ENCODE peak calls at places on chromosomes 13 and 19, in seven cellular contexts. W, H, Z, U, P, N and S are unnamed samples.
A peak's percentile ranks its signal among the peaks of the same experiment; 100 is the strongest.

GRCh38 chr13:79860757-79861156 is 379.8 kb downstream of the NDFIP2 start:
- DNase-seq in W (no peak), H (no peak), Z (no peak), U (no peak), P (peak; percentile 47), N (no peak), S (no peak)

GRCh38 chr19:9531933-9532332 is 6.5 kb downstream of the ZNF426 start:
- DNase-seq in W (no peak), H (no peak), Z (no peak), U (peak; percentile 45), P (no peak), N (no peak), S (no peak)

GRCh38 chr13:54975676-54976075 is 1947.1 kb downstream of the OLFM4 start:
- DNase-seq in W (no peak), H (no peak), Z (no peak), U (no peak), P (peak; percentile 80), N (no peak), S (no peak)

GRCh38 chr13:41900918-41901317 is 60.0 kb downstream of the VWA8 start:
- DNase-seq in W (no peak), H (no peak), Z (no peak), U (peak; percentile 20), P (no peak), N (no peak), S (no peak)

GRCh38 chr13:34672631-34673030 is 269.4 kb upstream of the NBEA start:
- DNase-seq in W (no peak), H (no peak), Z (no peak), U (no peak), P (no peak), N (no peak), S (no peak)

GRCh38 chr13:50387124-50387581 is 371.9 kb downstream of the KCNRG start:
- DNase-seq in W (peak; percentile 23), H (peak; percentile 72), Z (peak; percentile 64), U (peak; percentile 42), P (peak; percentile 83), N (no peak), S (peak; percentile 54)

GRCh38 chr13:99981115-99982020 is at the start of gene ZIC2:
- DNase-seq in W (peak; percentile 69), H (peak; percentile 85), Z (peak; percentile 69), U (no peak), P (peak; percentile 95), N (no peak), S (no peak)

GRCh38 chr19:58475714-58476497 is at the start of gene ZNF446:
- DNase-seq in W (peak; percentile 91), H (peak; percentile 97), Z (peak; percentile 97), U (peak; percentile 94), P (peak; percentile 98), N (peak; percentile 99), S (peak; percentile 76)

GRCh38 chr13:55745828-55746227 is 1394.9 kb upstream of the PRR20A start:
- DNase-seq in W (no peak), H (no peak), Z (no peak), U (no peak), P (no peak), N (no peak), S (no peak)

GRCh38 chr19:36838784-36839324 is 667 bp upstream of the ZNF790 start:
- DNase-seq in W (no peak), H (no peak), Z (no peak), U (peak; percentile 8), P (no peak), N (no peak), S (no peak)

GRCh38 chr19:1245884-1246816 is 2.2 kb upstream of the MIDN start:
- DNase-seq in W (no peak), H (no peak), Z (peak; percentile 59), U (no peak), P (peak; percentile 68), N (peak; percentile 96), S (no peak)

GRCh38 chr19:34639491-34640085 is 37.4 kb downstream of the SCGB2B2 start:
- DNase-seq in W (peak; percentile 45), H (peak; percentile 61), Z (peak; percentile 58), U (peak; percentile 72), P (peak; percentile 80), N (no peak), S (peak; percentile 58)

GRCh38 chr13:114303700-114304327 is 10.5 kb upstream of the CHAMP1 start:
- DNase-seq in W (no peak), H (no peak), Z (no peak), U (no peak), P (no peak), N (no peak), S (peak; percentile 32)

GRCh38 chr19:35266904-35267817 is 1.6 kb upstream of the USF2 start:
- DNase-seq in W (peak; percentile 71), H (peak; percentile 51), Z (no peak), U (peak; percentile 10), P (peak; percentile 76), N (peak; percentile 80), S (peak; percentile 70)

GRCh38 chr19:2702170-2703076 is at the start of gene GNG7:
- DNase-seq in W (peak; percentile 100), H (peak; percentile 94), Z (peak; percentile 96), U (peak; percentile 61), P (peak; percentile 98), N (peak; percentile 91), S (peak; percentile 96)

GRCh38 chr19:49210108-49210900 is 52.7 kb downstream of the TRPM4 start:
- DNase-seq in W (peak; percentile 90), H (peak; percentile 99), Z (peak; percentile 52), U (no peak), P (peak; percentile 99), N (no peak), S (peak; percentile 91)

GRCh38 chr13:41306271-41307150 is 4.6 kb upstream of the NAA16 start:
- DNase-seq in W (no peak), H (no peak), Z (no peak), U (peak; percentile 34), P (no peak), N (no peak), S (no peak)

GRCh38 chr13:40993987-40994386 is 25.1 kb downstream of the ELF1 start:
- DNase-seq in W (no peak), H (peak; percentile 32), Z (no peak), U (no peak), P (peak; percentile 47), N (no peak), S (no peak)

GRCh38 chr13:91576590-91576989 is 178.2 kb downstream of the GPC5 start:
- DNase-seq in W (no peak), H (peak; percentile 58), Z (peak; percentile 10), U (no peak), P (peak; percentile 82), N (no peak), S (peak; percentile 63)

GRCh38 chr19:23261496-23262020 is 11.4 kb upstream of the ZNF724 start:
- DNase-seq in W (no peak), H (no peak), Z (no peak), U (no peak), P (no peak), N (no peak), S (no peak)

GRCh38 chr19:44848036-44848804 is 2.1 kb downstream of the NECTIN2 start:
- DNase-seq in W (no peak), H (peak; percentile 67), Z (peak; percentile 44), U (peak; percentile 57), P (peak; percentile 82), N (no peak), S (peak; percentile 66)
- H3K4me1 ChIP-seq in W (peaks cover 41% of the 10 kb centered on the region), H (peaks cover 5% of the 10 kb centered on the region), Z (peaks cover 20% of the 10 kb centered on the region), U (peaks cover 12% of the 10 kb centered on the region), P (peaks cover 7% of the 10 kb centered on the region), N (peaks cover 42% of the 10 kb centered on the region), S (peaks cover 17% of the 10 kb centered on the region)

DNA sequence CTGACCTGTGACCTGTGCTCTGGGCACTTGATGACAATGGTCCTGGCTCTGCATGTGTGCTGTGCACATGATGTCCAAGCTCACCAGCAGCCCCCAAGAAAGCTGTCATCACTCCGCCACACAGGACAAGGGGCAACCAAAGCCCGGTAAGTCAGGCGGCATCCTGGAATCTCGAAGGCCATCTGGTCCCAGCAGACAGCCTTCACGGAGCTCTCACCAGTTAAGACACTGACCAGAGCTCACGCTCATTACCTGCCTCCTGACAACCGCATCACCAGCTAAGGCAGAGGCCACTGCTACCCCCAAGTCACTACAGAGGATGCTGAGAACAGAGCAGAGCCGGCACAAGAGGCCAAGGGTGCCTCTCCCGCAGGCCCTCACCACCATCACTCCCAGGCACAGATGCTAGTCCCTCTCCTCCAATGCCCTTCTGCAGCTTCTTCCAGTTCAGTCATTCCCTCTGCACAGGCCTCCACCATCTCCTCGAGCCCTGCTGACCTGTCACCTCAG is 10.6 kb downstream of the PPP6R1 start:
- DNase-seq in W (no peak), H (no peak), Z (peak; percentile 33), U (no peak), P (no peak), N (no peak), S (no peak)
- H3K4me1 ChIP-seq in W (peaks cover 7% of the 10 kb centered on the region), H (no peaks in the 10 kb centered on the region), Z (peaks cover 9% of the 10 kb centered on the region), U (peaks cover 1% of the 10 kb centered on the region), P (no peaks in the 10 kb centered on the region), N (peaks cover 4% of the 10 kb centered on the region), S (no peaks in the 10 kb centered on the region)

GRCh38 chr13:110367620-110368019 is 60.5 kb downstream of the COL4A2 start:
- DNase-seq in W (no peak), H (no peak), Z (no peak), U (no peak), P (no peak), N (no peak), S (no peak)

GRCh38 chr13:110368408-110368807 is 61.3 kb downstream of the COL4A2 start:
- DNase-seq in W (no peak), H (no peak), Z (no peak), U (peak; percentile 62), P (no peak), N (no peak), S (no peak)

GRCh38 chr13:110366733-110367132 is 59.6 kb downstream of the COL4A2 start:
- DNase-seq in W (no peak), H (no peak), Z (no peak), U (no peak), P (no peak), N (no peak), S (no peak)

GRCh38 chr13:110364081-110364480 is 57.0 kb downstream of the COL4A2 start:
- DNase-seq in W (no peak), H (no peak), Z (peak; percentile 54), U (no peak), P (no peak), N (no peak), S (no peak)

GRCh38 chr13:110365876-110366275 is 58.8 kb downstream of the COL4A2 start:
- DNase-seq in W (no peak), H (no peak), Z (no peak), U (no peak), P (no peak), N (no peak), S (no peak)
- H3K4me1 ChIP-seq in W (no peaks in the 10 kb centered on the region), H (no peaks in the 10 kb centered on the region), Z (peaks cover 56% of the 10 kb centered on the region), U (peaks cover 11% of the 10 kb centered on the region), P (peaks cover 7% of the 10 kb centered on the region), N (peaks cover 90% of the 10 kb centered on the region), S (no peaks in the 10 kb centered on the region)

DNA sequence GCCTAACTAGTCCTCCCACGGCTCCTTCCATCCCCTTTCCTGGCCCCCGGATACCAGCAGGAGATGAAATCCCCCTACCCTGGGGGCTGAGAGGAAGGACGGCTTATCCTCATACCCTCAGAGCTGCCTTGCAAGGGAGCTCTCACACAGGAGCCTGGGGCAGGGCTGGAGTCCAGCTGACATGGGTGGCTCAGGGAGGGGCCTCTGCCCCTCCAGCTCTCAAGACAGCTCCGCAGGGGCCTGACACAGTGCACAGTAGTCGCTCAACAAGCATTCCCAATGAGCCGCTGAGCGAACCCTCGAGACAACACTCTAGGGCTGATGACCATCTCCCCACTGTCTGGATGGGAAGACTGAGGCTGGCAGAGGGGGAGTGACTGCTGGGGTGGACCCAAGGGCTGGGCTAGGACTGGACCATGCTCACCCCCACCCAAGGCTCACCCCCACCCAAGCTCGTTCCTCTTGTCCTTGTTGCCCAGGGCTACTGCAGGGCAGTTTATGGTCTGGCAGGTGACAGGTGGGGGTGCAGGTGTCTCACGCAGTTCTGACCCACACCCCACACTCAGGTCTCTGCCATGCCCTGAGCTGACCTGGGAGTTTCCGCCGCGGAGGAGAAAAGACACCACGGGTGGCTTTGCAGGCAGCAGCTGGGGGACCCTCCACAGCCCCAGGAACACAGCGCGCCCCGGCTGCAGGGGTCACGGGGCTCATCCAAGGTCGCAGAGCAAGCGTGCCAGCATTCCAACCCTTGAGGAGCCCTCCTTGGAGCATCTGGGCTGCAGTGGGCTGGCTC is 3.9 kb downstream of the ZBTB7A start:
- DNase-seq in W (no peak), H (no peak), Z (no peak), U (no peak), P (no peak), N (no peak), S (no peak)
- H3K4me1 ChIP-seq in W (peaks cover 36% of the 10 kb centered on the region), H (no peaks in the 10 kb centered on the region), Z (peaks cover 3% of the 10 kb centered on the region), U (peaks cover 44% of the 10 kb centered on the region), P (no peaks in the 10 kb centered on the region), N (peaks cover 69% of the 10 kb centered on the region), S (peaks cover 26% of the 10 kb centered on the region)